ENCODE peak calls at places on chromosome X, in four cellular contexts. One of them, this sample, is unnamed.

GRCh38 chrX:78710146-78710545 is 37.4 kb upstream of the LPAR4 start:
- DNase-seq in H1: no peak
- DNase-seq in IMR-90: peak
- DNase-seq in H9: no peak
- DNase-seq in this sample: no peak

GRCh38 chrX:71990518-71990917 is 79.9 kb downstream of the NHSL2 start:
- DNase-seq in H9: no peak
- DNase-seq in IMR-90: no peak
- DNase-seq in H1: no peak
- DNase-seq in this sample: no peak

GRCh38 chrX:39758791-39759525 is 338.8 kb downstream of the BCOR start:
- DNase-seq in H1: no peak
- DNase-seq in H9: no peak
- DNase-seq in IMR-90: no peak
- DNase-seq in this sample: no peak

GRCh38 chrX:107445146-107445545 is 4.3 kb upstream of the FRMPD3 start:
- DNase-seq in H9: no peak
- DNase-seq in H1: no peak
- DNase-seq in IMR-90: no peak
- DNase-seq in this sample: no peak

GRCh38 chrX:112941209-112941788 is 100.7 kb upstream of the AMOT start:
- DNase-seq in H9: no peak
- DNase-seq in IMR-90: peak
- DNase-seq in H1: no peak
- DNase-seq in this sample: no peak

GRCh38 chrX:10130354-10130753 is 26.4 kb upstream of the CLCN4 start:
- DNase-seq in H9: no peak
- DNase-seq in H1: no peak
- DNase-seq in IMR-90: no peak
- DNase-seq in this sample: no peak

GRCh38 chrX:47651043-47651905 is 911 bp upstream of the ELK1 start:
- DNase-seq in H9: no peak
- DNase-seq in IMR-90: no peak
- DNase-seq in H1: no peak
- DNase-seq in this sample: no peak

GRCh38 chrX:136112781-136113180 is 34.6 kb upstream of the FHL1 start:
- DNase-seq in H1: no peak
- DNase-seq in IMR-90: no peak
- DNase-seq in H9: no peak
- DNase-seq in this sample: no peak

GRCh38 chrX:106479920-106480319 is 131.9 kb upstream of the RADX start:
- DNase-seq in H9: no peak
- DNase-seq in H1: no peak
- DNase-seq in IMR-90: no peak
- DNase-seq in this sample: no peak

GRCh38 chrX:49951524-49952193 is 29.3 kb downstream of the CLCN5 start:
- DNase-seq in IMR-90: no peak
- DNase-seq in H1: no peak
- DNase-seq in H9: no peak
- DNase-seq in this sample: no peak

GRCh38 chrX:153504445-153505016 is 9.8 kb downstream of the BGN start:
- DNase-seq in H1: no peak
- DNase-seq in H9: no peak
- DNase-seq in IMR-90: no peak
- DNase-seq in this sample: no peak

GRCh38 chrX:153925739-153926593 is at the start of gene ARHGAP4:
- DNase-seq in H9: peak
- DNase-seq in IMR-90: no peak
- DNase-seq in H1: no peak
- DNase-seq in this sample: peak

GRCh38 chrX:99242001-99242400 is 1168.1 kb downstream of the PCDH19 start:
- DNase-seq in IMR-90: no peak
- DNase-seq in H1: peak
- DNase-seq in H9: peak
- DNase-seq in this sample: peak

GRCh38 chrX:9482837-9483236 is 18.0 kb downstream of the TBL1X start:
- DNase-seq in IMR-90: no peak
- DNase-seq in H1: no peak
- DNase-seq in H9: no peak
- DNase-seq in this sample: no peak

GRCh38 chrX:13938766-13939530 is 90.7 kb downstream of the GEMIN8 start:
- DNase-seq in H9: peak
- DNase-seq in IMR-90: no peak
- DNase-seq in H1: peak
- DNase-seq in this sample: peak

GRCh38 chrX:47620303-47620685 is 637 bp upstream of the SYN1 start:
- DNase-seq in IMR-90: no peak
- DNase-seq in H9: no peak
- DNase-seq in H1: no peak
- DNase-seq in this sample: no peak

GRCh38 chrX:49071877-49072711 is 1.7 kb downstream of the PRAF2 start:
- DNase-seq in H9: peak
- DNase-seq in IMR-90: peak
- DNase-seq in H1: peak
- DNase-seq in this sample: peak

GRCh38 chrX:40099046-40099968 is 1.5 kb upstream of the BCOR start:
- DNase-seq in H9: peak
- DNase-seq in H1: peak
- DNase-seq in IMR-90: no peak
- DNase-seq in this sample: peak

GRCh38 chrX:96004386-96004785 is 680.3 kb upstream of the DIAPH2 start:
- DNase-seq in H1: no peak
- DNase-seq in H9: no peak
- DNase-seq in IMR-90: peak
- DNase-seq in this sample: peak

GRCh38 chrX:40086569-40087335 is 11.0 kb downstream of the BCOR start:
- DNase-seq in IMR-90: peak
- DNase-seq in H1: no peak
- DNase-seq in H9: peak
- DNase-seq in this sample: no peak

GRCh38 chrX:71060127-71060526 is 8.0 kb downstream of the SNX12 start:
- DNase-seq in H9: no peak
- DNase-seq in IMR-90: no peak
- DNase-seq in H1: no peak
- DNase-seq in this sample: no peak

GRCh38 chrX:103586314-103586646 is 965 bp downstream of the TCEAL4 start:
- DNase-seq in H9: no peak
- DNase-seq in H1: no peak
- DNase-seq in IMR-90: no peak
- DNase-seq in this sample: no peak

GRCh38 chrX:103586659-103587058 is 1.3 kb downstream of the TCEAL4 start:
- DNase-seq in H9: no peak
- DNase-seq in H1: no peak
- DNase-seq in IMR-90: no peak
- DNase-seq in this sample: no peak

GRCh38 chrX:103585421-103586313 is at the start of gene TCEAL4:
- DNase-seq in H1: peak
- DNase-seq in IMR-90: no peak
- DNase-seq in H9: peak
- DNase-seq in this sample: peak

DNA sequence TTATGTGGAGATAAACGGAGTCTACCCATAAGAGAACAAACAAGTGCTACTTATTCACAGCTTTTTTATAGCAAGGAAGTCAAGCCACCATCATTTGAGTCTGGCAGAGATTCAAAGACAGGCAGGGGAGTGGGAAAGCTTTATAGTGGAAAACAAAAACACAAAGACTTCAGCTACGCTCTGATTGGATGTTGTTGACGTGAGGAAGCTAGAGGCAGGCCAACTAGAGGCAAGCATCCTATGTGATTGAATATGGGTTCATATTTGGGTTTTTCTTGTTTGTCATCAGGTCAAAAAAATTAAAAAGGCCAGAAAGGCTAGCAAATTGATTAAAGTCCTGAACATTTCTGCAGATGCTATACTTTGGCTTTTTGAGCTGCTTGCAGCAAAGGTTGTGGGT is 709 bp upstream of the TCEAL4 start:
- DNase-seq in H1: no peak
- DNase-seq in H9: no peak
- DNase-seq in IMR-90: no peak
- DNase-seq in this sample: no peak
- H3K4me2 ChIP-seq in H1: peak
- H3K4me2 ChIP-seq in H9: no peak
- H3K4me2 ChIP-seq in IMR-90: peak
- H3K4me2 ChIP-seq in this sample: no peak

GRCh38 chrX:25010784-25011588 is 4.8 kb downstream of the ARX start:
- DNase-seq in IMR-90: no peak
- DNase-seq in H1: no peak
- DNase-seq in H9: no peak
- DNase-seq in this sample: no peak
- H3K27ac ChIP-seq in IMR-90: no peak
- H3K27ac ChIP-seq in H1: no peak
- H3K27ac ChIP-seq in H9: no peak
- H3K27ac ChIP-seq in this sample: no peak

GRCh38 chrX:41369152-41369551 is 35.2 kb downstream of the DDX3X start:
- DNase-seq in IMR-90: no peak
- DNase-seq in H9: no peak
- DNase-seq in H1: no peak
- DNase-seq in this sample: no peak
- H3K56ac ChIP-seq in IMR-90: no peak
- H3K56ac ChIP-seq in H9: no peak
- H3K56ac ChIP-seq in H1: no peak
- H3K56ac ChIP-seq in this sample: no peak

DNA sequence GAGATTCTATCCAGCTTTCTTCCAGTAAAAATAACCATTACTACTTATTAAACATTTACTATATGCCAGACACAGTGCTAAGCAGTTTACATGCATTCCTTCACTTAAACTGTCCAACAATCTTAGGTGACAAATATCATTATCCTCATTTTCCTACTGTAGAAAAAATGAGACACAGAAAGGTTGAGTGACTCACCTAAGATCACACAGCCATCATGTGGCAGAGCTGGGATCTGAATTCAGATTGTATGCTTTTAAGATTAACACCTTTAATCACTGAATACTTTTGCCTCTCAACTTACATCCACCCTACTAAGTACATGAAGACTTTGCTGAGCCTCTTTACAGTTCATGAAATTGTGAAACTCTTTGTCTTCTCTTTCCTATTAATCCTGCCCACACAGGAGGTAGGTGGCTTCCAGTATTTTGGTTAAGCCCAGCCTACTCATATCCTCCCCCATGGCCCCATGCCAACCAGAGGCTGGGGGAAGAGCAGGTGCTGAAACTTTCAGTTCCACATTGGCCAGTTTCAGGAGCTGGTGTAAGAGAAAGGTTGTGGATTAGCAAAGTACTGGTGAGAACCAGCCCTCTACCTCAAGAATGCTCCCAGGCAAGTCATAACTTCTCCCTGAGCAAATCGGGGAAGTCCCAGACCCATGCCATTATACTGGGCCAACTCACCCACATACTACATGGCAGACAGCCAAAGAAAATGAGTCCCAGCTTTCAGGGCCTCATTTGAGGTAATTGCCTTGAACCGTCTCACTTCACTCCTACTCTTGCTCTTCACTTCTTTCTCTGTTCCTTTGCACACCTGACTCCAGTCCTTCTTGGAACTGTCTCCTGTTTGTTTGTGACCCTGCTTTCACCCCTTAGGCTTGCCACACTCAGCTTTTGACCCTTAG is 211.1 kb downstream of the GUCY2F start:
- DNase-seq in H1: no peak
- DNase-seq in H9: no peak
- DNase-seq in IMR-90: no peak
- DNase-seq in this sample: no peak
- H3K4me2 ChIP-seq in H1: no peak
- H3K4me2 ChIP-seq in H9: no peak
- H3K4me2 ChIP-seq in IMR-90: no peak
- H3K4me2 ChIP-seq in this sample: no peak

DNA sequence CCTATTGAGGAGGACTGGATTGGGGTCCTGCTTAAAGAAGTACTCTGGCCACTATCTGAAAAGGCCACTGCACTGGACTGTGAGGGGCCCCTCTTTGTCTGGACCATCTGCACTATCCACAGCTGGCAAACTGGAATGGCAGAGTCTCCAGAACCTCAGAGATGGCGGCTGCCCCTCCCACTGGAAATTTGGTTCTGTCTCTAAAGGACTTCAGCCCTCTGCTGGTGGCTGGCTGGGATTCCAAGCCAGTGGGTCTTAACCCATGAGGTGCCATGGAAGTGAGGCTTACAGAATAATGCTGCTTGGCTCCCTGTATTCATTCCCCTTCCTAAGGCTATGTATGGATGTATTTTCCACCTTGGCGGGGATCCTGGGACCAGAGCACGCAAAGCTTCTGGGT is 41.6 kb upstream of the CYLC1 start:
- DNase-seq in H9: peak
- DNase-seq in IMR-90: no peak
- DNase-seq in H1: no peak
- DNase-seq in this sample: peak
- H3K27ac ChIP-seq in H9: no peak
- H3K27ac ChIP-seq in IMR-90: no peak
- H3K27ac ChIP-seq in H1: no peak
- H3K27ac ChIP-seq in this sample: no peak